ENCODE peak calls at places on chromosomes 1 and 21, in seven cellular contexts. V is mammary epithelial cell, W is ovary, Z is bronchial epithelial cell, R is prostate gland, M is pancreas, A is endothelial cell of umbilical vein. F is an unnamed sample.

GRCh38 chr1:232322162-232322734 is 307.7 kb downstream of the SIPA1L2 start:
- DNase-seq in W (no peak), Z (no peak), V (no peak), A (no peak), M (no peak), R (no peak), F (no peak)

GRCh38 chr1:37741130-37741529 is 23.8 kb downstream of the EPHA10 start:
- DNase-seq in V (peak; percentile 94), W (no peak), Z (peak; percentile 70), M (no peak), R (no peak), A (no peak), F (no peak)

GRCh38 chr1:226965581-226966440 is 25.7 kb downstream of the COQ8A start:
- DNase-seq in R (no peak), M (no peak), Z (no peak), A (no peak), V (no peak), W (no peak), F (no peak)

GRCh38 chr21:44694776-44695175 is 2.2 kb upstream of the KRTAP10-12 start:
- DNase-seq in W (no peak), Z (no peak), V (no peak), M (no peak), A (no peak), R (no peak), F (no peak)

GRCh38 chr1:32172621-32173245 is 6.7 kb upstream of the TXLNA start:
- DNase-seq in R (no peak), A (peak; percentile 56), M (no peak), V (peak; percentile 54), W (no peak), Z (peak; percentile 72), F (peak; percentile 18)

GRCh38 chr21:25938673-25939395 is 204.1 kb downstream of the GABPA start:
- DNase-seq in Z (peak; percentile 47), M (no peak), V (no peak), A (peak; percentile 57), R (peak; percentile 47), W (no peak), F (no peak)

GRCh38 chr21:39645331-39645730 is 32.6 kb downstream of the B3GALT5 start:
- DNase-seq in Z (no peak), M (no peak), W (no peak), V (no peak), R (no peak), A (no peak), F (no peak)

GRCh38 chr1:56803561-56804156 is 15.5 kb downstream of the FYB2 start:
- DNase-seq in R (peak; percentile 17), Z (peak; percentile 37), M (no peak), W (no peak), A (peak; percentile 28), V (peak; percentile 19), F (no peak)

GRCh38 chr21:35077975-35078374 is 28.9 kb upstream of the RUNX1 start:
- DNase-seq in M (no peak), R (no peak), V (peak; percentile 47), A (no peak), Z (peak; percentile 84), W (no peak), F (no peak)

GRCh38 chr1:73914994-73915393 is 283.0 kb downstream of the LRRIQ3 start:
- DNase-seq in Z (no peak), M (no peak), V (no peak), A (no peak), W (no peak), R (no peak), F (no peak)

GRCh38 chr1:178541829-178542553 is 29.1 kb downstream of the TEX35 start:
- DNase-seq in R (peak; percentile 13), W (peak; percentile 63), M (peak; percentile 71), Z (no peak), V (peak; percentile 9), A (peak; percentile 6), F (peak; percentile 14)

GRCh38 chr1:115112496-115113375 is 23.4 kb upstream of the TSPAN2 start:
- DNase-seq in W (peak; percentile 50), M (no peak), R (peak; percentile 16), V (no peak), Z (no peak), A (peak; percentile 25), F (peak; percentile 18)

GRCh38 chr1:183051546-183051945 is 28.3 kb downstream of the LAMC1 start:
- DNase-seq in A (no peak), Z (no peak), R (no peak), V (no peak), M (no peak), W (no peak), F (no peak)

GRCh38 chr1:1111516-1112236 is 4.2 kb downstream of the C1orf159 start:
- DNase-seq in V (no peak), R (no peak), Z (no peak), M (no peak), W (peak; percentile 31), A (no peak), F (no peak)

GRCh38 chr1:228087771-228088251 is 5.3 kb downstream of the ARF1 start:
- DNase-seq in R (no peak), A (peak; percentile 94), Z (peak; percentile 77), W (no peak), M (no peak), V (peak; percentile 68), F (peak; percentile 60)

GRCh38 chr1:46520063-46520911 is 30.7 kb downstream of the DMBX1 start:
- DNase-seq in W (no peak), M (no peak), R (no peak), Z (peak; percentile 77), V (peak; percentile 68), A (no peak), F (peak; percentile 69)

GRCh38 chr1:21439345-21439720 is 604 bp upstream of the NBPF3 start:
- DNase-seq in V (no peak), M (no peak), W (no peak), A (no peak), Z (no peak), R (no peak), F (no peak)

GRCh38 chr1:213297021-213297420 is 246.0 kb downstream of the RPS6KC1 start:
- DNase-seq in A (no peak), R (no peak), Z (no peak), W (no peak), V (no peak), M (no peak), F (no peak)

GRCh38 chr1:37286881-37287280 is 187.5 kb upstream of the ZC3H12A start:
- DNase-seq in W (no peak), R (no peak), A (no peak), V (no peak), M (no peak), Z (no peak), F (no peak)

GRCh38 chr1:85313888-85314696 is 37.7 kb upstream of the BCL10 start:
- DNase-seq in Z (peak; percentile 89), A (peak; percentile 87), W (no peak), V (peak; percentile 80), M (no peak), R (peak; percentile 28), F (peak; percentile 86)

GRCh38 chr1:168640184-168640583 is 63.8 kb downstream of the XCL1 start:
- DNase-seq in R (no peak), A (no peak), W (no peak), V (no peak), Z (no peak), M (no peak), F (no peak)

GRCh38 chr21:17784604-17785402 is 34.4 kb downstream of the C21orf91 start:
- DNase-seq in M (no peak), Z (peak; percentile 28), V (no peak), R (no peak), A (no peak), W (no peak), F (peak; percentile 56)

GRCh38 chr21:17783003-17783402 is 36.2 kb downstream of the C21orf91 start:
- DNase-seq in A (no peak), R (no peak), V (no peak), Z (no peak), M (no peak), W (no peak), F (no peak)

GRCh38 chr21:17782051-17782450 is 37.1 kb downstream of the C21orf91 start:
- DNase-seq in Z (no peak), M (no peak), V (no peak), A (no peak), R (no peak), W (no peak), F (no peak)

GRCh38 chr21:17785403-17785788 is 33.8 kb downstream of the C21orf91 start:
- DNase-seq in Z (no peak), A (no peak), V (no peak), W (no peak), R (no peak), M (no peak), F (no peak)

GRCh38 chr21:17783816-17784598 is 35.1 kb downstream of the C21orf91 start:
- DNase-seq in W (no peak), Z (no peak), V (no peak), R (no peak), M (no peak), A (no peak), F (no peak)
- TF ChIP-seq CTCF in W (no peak), Z (no peak), V (no peak), R (no peak), M (no peak), A (no peak), F (no peak)

GRCh38 chr1:230186874-230187273 is 119.8 kb downstream of the GALNT2 start:
- DNase-seq in M (no peak), V (no peak), A (no peak), W (no peak), Z (no peak), R (no peak), F (no peak)
- H3K4me3 ChIP-seq in M (no peak overlapping the region), V (no peak overlapping the region), A (no peak overlapping the region), W (no peak overlapping the region), Z (no peak overlapping the region), R (no peak overlapping the region), F (no peak overlapping the region)

GRCh38 chr1:82795503-82796149 is 994.9 kb downstream of the ADGRL2 start:
- DNase-seq in M (no peak), V (no peak), W (no peak), A (no peak), Z (no peak), R (no peak), F (peak; percentile 5)
- TF ChIP-seq CTCF in M (no peak), V (peak; percentile 10), W (no peak), A (no peak), Z (no peak), R (no peak), F (no peak)

GRCh38 chr1:9558946-9559545 is 19.8 kb downstream of the SLC25A33 start:
- DNase-seq in R (no peak), A (no peak), M (no peak), W (no peak), V (no peak), Z (no peak), F (no peak)

GRCh38 chr1:9558271-9558945 is 19.1 kb downstream of the SLC25A33 start:
- DNase-seq in W (no peak), R (no peak), Z (no peak), V (no peak), M (no peak), A (no peak), F (no peak)

GRCh38 chr1:9557624-9558023 is 18.4 kb downstream of the SLC25A33 start:
- DNase-seq in A (no peak), R (no peak), Z (no peak), M (no peak), V (no peak), W (no peak), F (no peak)

GRCh38 chr1:9559673-9560072 is 20.4 kb downstream of the SLC25A33 start:
- DNase-seq in V (no peak), R (no peak), Z (no peak), M (no peak), W (no peak), A (no peak), F (no peak)

DNA sequence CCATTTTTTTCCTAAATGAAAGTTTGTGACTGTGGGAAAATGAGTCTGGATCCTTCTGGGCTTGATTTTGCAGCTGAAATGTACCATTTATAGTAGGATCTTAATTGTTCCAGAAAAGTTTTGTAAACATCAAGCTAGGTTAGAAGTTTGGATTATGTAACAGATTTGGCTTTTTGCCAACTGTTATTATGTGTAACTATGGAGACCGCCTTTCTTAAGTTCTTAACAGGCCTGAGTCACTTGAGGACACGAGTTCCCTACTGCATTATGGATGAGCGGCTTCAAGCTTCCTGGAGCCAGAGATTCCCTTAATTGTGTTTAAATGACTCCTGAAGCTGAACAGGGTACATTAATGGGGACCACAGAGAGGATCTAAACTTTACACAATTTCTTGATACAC is 22.2 kb downstream of the SLC25A33 start:
- DNase-seq in W (no peak), R (peak; percentile 34), V (peak; percentile 80), M (peak; percentile 48), Z (peak; percentile 93), A (peak; percentile 90), F (peak; percentile 93)
- H3K4me3 ChIP-seq in W (no peak overlapping the region), R (no peak overlapping the region), V (no peak overlapping the region), M (no peak overlapping the region), Z (no peak overlapping the region), A (no peak overlapping the region), F (no peak overlapping the region)